ENCODE peak calls at places on chromosomes 12 and 14, in five cellular contexts. One of them, this sample, is unnamed.

GRCh38 chr12:89311703-89312293 is 40.5 kb downstream of the DUSP6 start:
- DNase-seq in A549: no peak
- DNase-seq in NCI-H2081: no peak
- DNase-seq in T follicular helper cell: no peak
- DNase-seq in endodermal cell: no peak
- DNase-seq in this sample: no peak

GRCh38 chr12:111451649-111452129 is 46.0 kb downstream of the SH2B3 start:
- DNase-seq in A549: peak; percentile 29
- DNase-seq in T follicular helper cell: no peak
- DNase-seq in NCI-H2081: peak; percentile 25
- DNase-seq in endodermal cell: peak; percentile 44
- DNase-seq in this sample: peak; percentile 47

GRCh38 chr14:105487986-105488777 is 1.5 kb downstream of the CRIP1 start:
- DNase-seq in A549: no peak
- DNase-seq in NCI-H2081: no peak
- DNase-seq in T follicular helper cell: no peak
- DNase-seq in endodermal cell: no peak
- DNase-seq in this sample: no peak

GRCh38 chr12:131942671-131943070 is 7.1 kb upstream of the EP400 start:
- DNase-seq in NCI-H2081: no peak
- DNase-seq in endodermal cell: no peak
- DNase-seq in A549: no peak
- DNase-seq in T follicular helper cell: no peak
- DNase-seq in this sample: no peak

GRCh38 chr12:122967151-122967550 is 888 bp upstream of the ABCB9 start:
- DNase-seq in T follicular helper cell: no peak
- DNase-seq in NCI-H2081: no peak
- DNase-seq in A549: no peak
- DNase-seq in endodermal cell: peak; percentile 50
- DNase-seq in this sample: no peak

GRCh38 chr14:32453857-32454810 is 125.0 kb downstream of the AKAP6 start:
- DNase-seq in T follicular helper cell: no peak
- DNase-seq in A549: no peak
- DNase-seq in endodermal cell: no peak
- DNase-seq in NCI-H2081: no peak
- DNase-seq in this sample: no peak

GRCh38 chr14:61537567-61538463 is 157.5 kb upstream of the HIF1A start:
- DNase-seq in endodermal cell: peak; percentile 68
- DNase-seq in A549: peak; percentile 83
- DNase-seq in NCI-H2081: peak; percentile 12
- DNase-seq in T follicular helper cell: no peak
- DNase-seq in this sample: peak; percentile 90

GRCh38 chr14:105842105-105842504 is 315.7 kb downstream of the TMEM121 start:
- DNase-seq in NCI-H2081: no peak
- DNase-seq in A549: no peak
- DNase-seq in T follicular helper cell: no peak
- DNase-seq in endodermal cell: no peak
- DNase-seq in this sample: no peak

GRCh38 chr14:56782701-56783100 is 27.6 kb downstream of the OTX2 start:
- DNase-seq in NCI-H2081: no peak
- DNase-seq in A549: no peak
- DNase-seq in endodermal cell: no peak
- DNase-seq in T follicular helper cell: no peak
- DNase-seq in this sample: no peak

GRCh38 chr12:74626397-74626796 is 88.8 kb downstream of the ATXN7L3B start:
- DNase-seq in T follicular helper cell: no peak
- DNase-seq in endodermal cell: no peak
- DNase-seq in A549: no peak
- DNase-seq in NCI-H2081: no peak
- DNase-seq in this sample: no peak

GRCh38 chr12:53543539-53543938 is 36.3 kb upstream of the NPFF start:
- DNase-seq in T follicular helper cell: peak; percentile 20
- DNase-seq in NCI-H2081: peak; percentile 45
- DNase-seq in endodermal cell: peak; percentile 84
- DNase-seq in A549: peak; percentile 74
- DNase-seq in this sample: peak; percentile 84

GRCh38 chr12:29148958-29149690 is at the start of gene FAR2:
- DNase-seq in NCI-H2081: peak; percentile 13
- DNase-seq in A549: peak; percentile 16
- DNase-seq in T follicular helper cell: no peak
- DNase-seq in endodermal cell: peak; percentile 90
- DNase-seq in this sample: peak; percentile 56

GRCh38 chr12:122793685-122794106 is 19.3 kb downstream of the CCDC62 start:
- DNase-seq in NCI-H2081: peak; percentile 54
- DNase-seq in endodermal cell: peak; percentile 64
- DNase-seq in A549: peak; percentile 63
- DNase-seq in T follicular helper cell: no peak
- DNase-seq in this sample: peak; percentile 61

GRCh38 chr14:94646481-94646880 is 34.3 kb downstream of the SERPINA3 start:
- DNase-seq in A549: no peak
- DNase-seq in NCI-H2081: no peak
- DNase-seq in T follicular helper cell: no peak
- DNase-seq in endodermal cell: no peak
- DNase-seq in this sample: peak; percentile 66

GRCh38 chr12:14773685-14774073 is 29.6 kb downstream of the WBP11 start:
- DNase-seq in T follicular helper cell: no peak
- DNase-seq in A549: peak; percentile 31
- DNase-seq in endodermal cell: no peak
- DNase-seq in NCI-H2081: no peak
- DNase-seq in this sample: no peak

GRCh38 chr14:59919582-59920377 is at the start of gene LRRC9:
- DNase-seq in NCI-H2081: no peak
- DNase-seq in T follicular helper cell: no peak
- DNase-seq in A549: no peak
- DNase-seq in endodermal cell: peak; percentile 98
- DNase-seq in this sample: peak; percentile 90

GRCh38 chr14:73809386-73809785 is 42.2 kb upstream of the PTGR2 start:
- DNase-seq in endodermal cell: no peak
- DNase-seq in A549: no peak
- DNase-seq in T follicular helper cell: no peak
- DNase-seq in NCI-H2081: no peak
- DNase-seq in this sample: no peak

GRCh38 chr14:100755649-100756048 is 29.0 kb downstream of the DLK1 start:
- DNase-seq in endodermal cell: no peak
- DNase-seq in NCI-H2081: no peak
- DNase-seq in A549: no peak
- DNase-seq in T follicular helper cell: no peak
- DNase-seq in this sample: no peak

GRCh38 chr12:121812320-121812871 is 8.6 kb downstream of the SETD1B start:
- DNase-seq in A549: peak; percentile 92
- DNase-seq in endodermal cell: peak; percentile 97
- DNase-seq in T follicular helper cell: no peak
- DNase-seq in NCI-H2081: peak; percentile 66
- DNase-seq in this sample: peak; percentile 86

GRCh38 chr14:20614038-20614840 is 23.1 kb upstream of the RNASE12 start:
- DNase-seq in A549: peak; percentile 49
- DNase-seq in T follicular helper cell: no peak
- DNase-seq in endodermal cell: peak; percentile 80
- DNase-seq in NCI-H2081: no peak
- DNase-seq in this sample: peak; percentile 52

GRCh38 chr14:97056086-97056485 is 258.9 kb downstream of the VRK1 start:
- DNase-seq in A549: no peak
- DNase-seq in NCI-H2081: no peak
- DNase-seq in T follicular helper cell: no peak
- DNase-seq in endodermal cell: no peak
- DNase-seq in this sample: no peak

GRCh38 chr12:21558100-21558679 is 32.1 kb downstream of the SPX start:
- DNase-seq in NCI-H2081: no peak
- DNase-seq in endodermal cell: no peak
- DNase-seq in A549: no peak
- DNase-seq in T follicular helper cell: no peak
- DNase-seq in this sample: no peak

GRCh38 chr12:94689646-94690036 is 39.3 kb upstream of the TMCC3 start:
- DNase-seq in endodermal cell: peak; percentile 50
- DNase-seq in T follicular helper cell: no peak
- DNase-seq in NCI-H2081: no peak
- DNase-seq in A549: no peak
- DNase-seq in this sample: peak; percentile 45

GRCh38 chr12:111359231-111359913 is 9.5 kb downstream of the PHETA1 start:
- DNase-seq in T follicular helper cell: no peak
- DNase-seq in A549: no peak
- DNase-seq in NCI-H2081: no peak
- DNase-seq in endodermal cell: no peak
- DNase-seq in this sample: no peak

GRCh38 chr14:72420749-72421452 is 473.0 kb downstream of the DPF3 start:
- DNase-seq in T follicular helper cell: peak; percentile 19
- DNase-seq in A549: peak; percentile 28
- DNase-seq in endodermal cell: peak; percentile 97
- DNase-seq in NCI-H2081: peak; percentile 37
- DNase-seq in this sample: peak; percentile 64

GRCh38 chr12:130431176-130431575 is 93.5 kb downstream of the PIWIL1 start:
- DNase-seq in NCI-H2081: no peak
- DNase-seq in T follicular helper cell: no peak
- DNase-seq in A549: no peak
- DNase-seq in endodermal cell: no peak
- DNase-seq in this sample: no peak

GRCh38 chr14:67949771-67950170 is 130.2 kb downstream of the RAD51B start:
- DNase-seq in endodermal cell: no peak
- DNase-seq in A549: no peak
- DNase-seq in NCI-H2081: no peak
- DNase-seq in T follicular helper cell: no peak
- DNase-seq in this sample: no peak

GRCh38 chr12:27535318-27535717 is 11.3 kb downstream of the PPFIBP1 start:
- DNase-seq in endodermal cell: no peak
- DNase-seq in A549: no peak
- DNase-seq in T follicular helper cell: no peak
- DNase-seq in NCI-H2081: no peak
- DNase-seq in this sample: no peak

GRCh38 chr14:99015833-99016232 is 256.2 kb downstream of the BCL11B start:
- DNase-seq in A549: no peak
- DNase-seq in T follicular helper cell: no peak
- DNase-seq in NCI-H2081: no peak
- DNase-seq in endodermal cell: no peak
- DNase-seq in this sample: no peak

GRCh38 chr12:108129017-108129812 is at the start of gene WSCD2:
- DNase-seq in T follicular helper cell: no peak
- DNase-seq in A549: no peak
- DNase-seq in endodermal cell: peak; percentile 99
- DNase-seq in NCI-H2081: peak; percentile 10
- DNase-seq in this sample: peak; percentile 11

GRCh38 chr12:115416869-115417268 is 732.9 kb upstream of the TBX3 start:
- DNase-seq in T follicular helper cell: no peak
- DNase-seq in NCI-H2081: no peak
- DNase-seq in A549: no peak
- DNase-seq in endodermal cell: no peak
- DNase-seq in this sample: no peak

GRCh38 chr12:69655616-69656336 is 43.3 kb downstream of the BEST3 start:
- DNase-seq in NCI-H2081: no peak
- DNase-seq in endodermal cell: no peak
- DNase-seq in T follicular helper cell: no peak
- DNase-seq in A549: no peak
- DNase-seq in this sample: peak; percentile 92

GRCh38 chr12:5085896-5086295 is 42.2 kb downstream of the KCNA5 start:
- DNase-seq in NCI-H2081: no peak
- DNase-seq in endodermal cell: no peak
- DNase-seq in A549: no peak
- DNase-seq in T follicular helper cell: no peak
- DNase-seq in this sample: no peak

GRCh38 chr12:119959435-119959834 is 29.6 kb upstream of the BICDL1 start:
- DNase-seq in T follicular helper cell: no peak
- DNase-seq in endodermal cell: no peak
- DNase-seq in A549: no peak
- DNase-seq in NCI-H2081: no peak
- DNase-seq in this sample: no peak

GRCh38 chr14:75319021-75319420 is 40.4 kb downstream of the FOS start:
- DNase-seq in A549: no peak
- DNase-seq in T follicular helper cell: no peak
- DNase-seq in NCI-H2081: no peak
- DNase-seq in endodermal cell: no peak
- DNase-seq in this sample: no peak

GRCh38 chr14:94401083-94401482 is 12.7 kb upstream of the SERPINA1 start:
- DNase-seq in NCI-H2081: no peak
- DNase-seq in endodermal cell: no peak
- DNase-seq in T follicular helper cell: no peak
- DNase-seq in A549: no peak
- DNase-seq in this sample: no peak

GRCh38 chr14:101820283-101820798 is 58.8 kb downstream of the PPP2R5C start:
- DNase-seq in endodermal cell: no peak
- DNase-seq in A549: no peak
- DNase-seq in T follicular helper cell: no peak
- DNase-seq in NCI-H2081: no peak
- DNase-seq in this sample: no peak